ENCODE peak calls at places on chromosomes 3 and 15, in six cellular contexts. U is esophagus squamous epithelium, T is choroid plexus epithelial cell, S is HCT116, A is A549, F is PC-3. B is an unnamed sample.

GRCh38 chr3:84126160-84126559 is 832.6 kb upstream of the CADM2 start:
- DNase-seq in U (no peak), T (no peak), S (no peak), A (no peak), F (no peak), B (no peak)

GRCh38 chr15:38562278-38562677 is 2.3 kb downstream of the RASGRP1 start:
- DNase-seq in U (no peak), T (no peak), S (no peak), A (no peak), F (no peak), B (no peak)

GRCh38 chr3:173983353-173983752 is 585.8 kb downstream of the NLGN1 start:
- DNase-seq in U (no peak), T (no peak), S (no peak), A (no peak), F (no peak), B (no peak)

GRCh38 chr3:125166581-125166980 is 46.0 kb downstream of the SLC12A8 start:
- DNase-seq in U (no peak), T (no peak), S (no peak), A (no peak), F (no peak), B (no peak)

GRCh38 chr3:71684752-71685151 is 40.5 kb downstream of the EIF4E3 start:
- DNase-seq in U (peak; percentile 1), T (peak; percentile 87), S (no peak), A (no peak), F (peak; percentile 84), B (peak; percentile 42)

GRCh38 chr3:15345608-15346137 is 13.3 kb upstream of the SH3BP5 start:
- DNase-seq in U (no peak), T (no peak), S (no peak), A (no peak), F (no peak), B (no peak)

GRCh38 chr15:59587085-59587826 is 24.3 kb upstream of the GCNT3 start:
- DNase-seq in U (no peak), T (no peak), S (peak; percentile 81), A (no peak), F (peak; percentile 84), B (no peak)

GRCh38 chr3:14540821-14541385 is 761 bp upstream of the GRIP2 start:
- DNase-seq in U (no peak), T (no peak), S (no peak), A (no peak), F (no peak), B (no peak)

GRCh38 chr3:148319161-148319915 is 378.4 kb upstream of the AGTR1 start:
- DNase-seq in U (no peak), T (peak; percentile 89), S (no peak), A (no peak), F (peak; percentile 47), B (no peak)

GRCh38 chr15:64166104-64166890 is 3.5 kb upstream of the PPIB start:
- DNase-seq in U (no peak), T (no peak), S (no peak), A (no peak), F (no peak), B (no peak)

GRCh38 chr3:3560566-3561336 is 238.5 kb upstream of the LRRN1 start:
- DNase-seq in U (no peak), T (peak; percentile 3), S (no peak), A (no peak), F (no peak), B (peak; percentile 64)

GRCh38 chr3:73350988-73351387 is 273.8 kb downstream of the PDZRN3 start:
- DNase-seq in U (no peak), T (no peak), S (no peak), A (no peak), F (no peak), B (no peak)

GRCh38 chr15:74176262-74177208 is 3.0 kb downstream of the ISLR start:
- DNase-seq in U (no peak), T (peak; percentile 34), S (no peak), A (no peak), F (no peak), B (no peak)

GRCh38 chr3:143464850-143465249 is 345.3 kb downstream of the CHST2 start:
- DNase-seq in U (no peak), T (peak; percentile 17), S (no peak), A (no peak), F (no peak), B (no peak)

GRCh38 chr3:105402287-105402801 is 35.6 kb downstream of the ALCAM start:
- DNase-seq in U (no peak), T (peak; percentile 77), S (peak; percentile 86), A (peak; percentile 38), F (peak; percentile 97), B (peak; percentile 95)

GRCh38 chr3:158097571-158098553 is 8.4 kb downstream of the SHOX2 start:
- DNase-seq in U (no peak), T (peak; percentile 54), S (no peak), A (peak; percentile 94), F (peak; percentile 83), B (no peak)

GRCh38 chr3:126847061-126847460 is 135.9 kb upstream of the PLXNA1 start:
- DNase-seq in U (no peak), T (no peak), S (no peak), A (no peak), F (no peak), B (no peak)

GRCh38 chr15:52414936-52415335 is 113.7 kb downstream of the MYO5A start:
- DNase-seq in U (no peak), T (no peak), S (no peak), A (no peak), F (no peak), B (no peak)

GRCh38 chr15:62644874-62645755 is 397.4 kb upstream of the TPM1 start:
- DNase-seq in U (no peak), T (no peak), S (no peak), A (no peak), F (no peak), B (no peak)

GRCh38 chr3:104133630-104134029 is 1233.1 kb upstream of the ALCAM start:
- DNase-seq in U (no peak), T (no peak), S (no peak), A (no peak), F (no peak), B (no peak)

GRCh38 chr15:96268421-96269204 is 61.9 kb upstream of the NR2F2 start:
- DNase-seq in U (no peak), T (peak; percentile 77), S (no peak), A (no peak), F (peak; percentile 72), B (peak; percentile 72)

GRCh38 chr3:36707623-36708409 is 56.5 kb downstream of the DCLK3 start:
- DNase-seq in U (no peak), T (peak; percentile 59), S (peak; percentile 39), A (peak; percentile 93), F (peak; percentile 54), B (no peak)

GRCh38 chr15:69410290-69410874 is 3.8 kb upstream of the KIF23 start:
- DNase-seq in U (no peak), T (peak; percentile 44), S (peak; percentile 22), A (peak; percentile 84), F (peak; percentile 85), B (no peak)

GRCh38 chr15:85794598-85795319 is at the start of gene KLHL25:
- DNase-seq in U (peak; percentile 67), T (peak; percentile 95), S (peak; percentile 81), A (peak; percentile 99), F (peak; percentile 92), B (peak; percentile 79)

GRCh38 chr15:85795669-85796305 is 1.1 kb upstream of the KLHL25 start:
- DNase-seq in U (no peak), T (no peak), S (no peak), A (no peak), F (no peak), B (no peak)

GRCh38 chr15:85793641-85794597 is 806 bp downstream of the KLHL25 start:
- DNase-seq in U (no peak), T (peak; percentile 30), S (no peak), A (peak; percentile 58), F (peak; percentile 9), B (no peak)

GRCh38 chr15:85792872-85793621 is 1.7 kb downstream of the KLHL25 start:
- DNase-seq in U (no peak), T (no peak), S (no peak), A (no peak), F (peak; percentile 62), B (no peak)

DNA sequence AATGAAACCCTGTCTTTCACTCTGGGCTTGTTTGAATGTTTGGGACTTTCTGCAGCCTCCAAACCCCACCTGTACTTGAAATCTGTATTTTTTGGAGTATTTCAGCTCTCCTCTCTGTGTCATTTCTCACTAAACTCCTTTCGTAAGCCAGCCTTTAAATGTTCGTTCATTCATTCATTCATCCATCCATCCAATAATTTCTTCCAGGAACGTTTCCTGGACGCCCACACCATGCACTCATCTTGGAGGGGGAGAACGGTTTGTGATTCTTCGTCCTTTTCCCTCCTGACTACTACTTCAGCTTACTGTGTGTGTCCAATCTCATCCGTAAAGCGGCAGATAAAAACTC is 569 bp upstream of the KLHL25 start:
- DNase-seq in U (no peak), T (no peak), S (no peak), A (no peak), F (no peak), B (no peak)
- H3K4me3 ChIP-seq in U (peak overlapping the region; percentile 99), T (peak overlapping the region; percentile 57), S (peak overlapping the region; percentile 48), A (peak overlapping the region; percentile 47), F (peak overlapping the region; percentile 65), B (peak overlapping the region; percentile 56)

GRCh38 chr3:138479355-138479964 is 45.0 kb downstream of the ESYT3 start:
- DNase-seq in U (no peak), T (peak; percentile 75), S (peak; percentile 35), A (peak; percentile 45), F (peak; percentile 49), B (no peak)
- TF ChIP-seq CTCF in U (peak; percentile 36), T (peak; percentile 99), S (peak; percentile 91), A (peak; percentile 73), F (peak; percentile 85), B (peak; percentile 93)

DNA sequence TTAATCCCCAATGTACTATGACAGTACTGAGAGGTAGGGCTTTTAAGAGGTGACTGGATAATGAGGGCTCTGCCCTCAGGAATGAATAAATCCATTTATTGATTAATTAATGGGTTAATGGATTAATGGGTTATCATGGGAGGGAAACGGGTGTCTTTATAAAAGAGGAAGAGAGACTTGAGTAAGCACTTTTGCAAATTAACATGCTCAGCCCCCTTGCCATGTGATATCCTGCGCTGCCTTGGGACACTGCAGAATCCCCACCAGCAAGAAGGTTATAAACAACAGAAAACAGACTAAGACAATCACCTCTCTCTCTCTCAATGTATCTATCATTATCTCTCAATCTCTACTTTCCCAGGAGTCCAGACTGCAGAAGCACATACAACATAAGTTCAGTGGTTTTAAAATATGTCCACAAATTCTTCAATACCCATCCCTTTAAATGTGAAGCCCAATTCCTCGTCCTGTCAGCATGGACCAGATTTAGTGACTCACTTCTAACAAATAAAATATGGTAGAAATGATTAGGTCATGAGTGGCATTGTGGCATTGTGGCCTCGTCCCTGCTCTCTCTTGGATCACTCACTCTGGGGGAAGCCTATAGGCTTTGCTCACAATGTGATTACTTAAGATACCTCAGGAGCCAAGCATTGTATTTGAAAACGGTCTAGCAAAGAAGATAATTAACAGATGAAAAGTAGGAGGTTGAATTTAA is 40.1 kb upstream of the IL12A start:
- DNase-seq in U (no peak), T (no peak), S (no peak), A (no peak), F (peak; percentile 33), B (no peak)
- H3K4me3 ChIP-seq in U (no peak overlapping the region), T (no peak overlapping the region), S (no peak overlapping the region), A (no peak overlapping the region), F (no peak overlapping the region), B (no peak overlapping the region)

DNA sequence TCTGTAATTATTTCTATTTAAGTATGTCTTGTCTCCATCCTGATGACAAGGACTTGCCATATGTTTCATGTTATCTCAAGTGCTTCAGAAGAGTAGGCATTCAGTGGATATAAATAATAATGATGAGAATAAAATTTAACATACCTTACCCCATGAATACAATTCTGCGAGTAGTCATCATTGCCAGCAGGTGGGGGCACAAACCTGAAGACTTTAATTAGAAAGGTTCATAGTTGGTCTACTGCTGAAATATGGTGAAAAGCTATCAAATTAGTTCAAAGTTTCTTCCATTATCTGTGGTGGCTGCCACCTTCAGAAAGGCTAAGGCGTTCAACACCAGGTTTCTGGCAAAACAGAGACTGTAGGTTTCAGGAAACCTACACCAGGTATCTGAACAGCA is 100.9 kb downstream of the P3H2 start:
- DNase-seq in U (no peak), T (no peak), S (no peak), A (no peak), F (peak; percentile 11), B (no peak)
- TF ChIP-seq CTCF in U (no peak), T (no peak), S (no peak), A (no peak), F (peak; percentile 29), B (peak; percentile 20)

B was measured in retinal pigment epithelial cell.